ENCODE peak calls at places on chromosomes 13 and 19, in four cellular contexts. C, K, J and B are unnamed samples.

GRCh38 chr13:26784704-26785639 is 24.4 kb upstream of the GPR12 start:
- DNase-seq in J (no peak), C (no peak), K (no peak), B (no peak)

GRCh38 chr19:30212574-30212973 is 159.6 kb upstream of the ZNF536 start:
- DNase-seq in J (no peak), C (no peak), K (no peak), B (no peak)

GRCh38 chr13:40446365-40446764 is 220.1 kb downstream of the FOXO1 start:
- DNase-seq in C (no peak), K (no peak), J (no peak), B (no peak)

GRCh38 chr13:57409121-57409520 is 222.4 kb upstream of the PCDH17 start:
- DNase-seq in J (peak), C (no peak), K (no peak), B (no peak)

GRCh38 chr13:90276208-90276607 is 1071.3 kb upstream of the MIR17HG start:
- DNase-seq in K (no peak), J (no peak), C (no peak), B (no peak)

GRCh38 chr13:44116562-44117315 is 237.0 kb downstream of the LACC1 start:
- DNase-seq in K (no peak), C (no peak), J (no peak), B (no peak)

GRCh38 chr19:17775245-17775927 is 19.6 kb upstream of the B3GNT3 start:
- DNase-seq in K (no peak), C (peak), J (no peak), B (no peak)

GRCh38 chr19:38739440-38740251 is 4.6 kb downstream of the CAPN12 start:
- DNase-seq in C (no peak), K (no peak), J (no peak), B (no peak)

GRCh38 chr19:42487025-42487797 is 41.1 kb downstream of the CEACAM1 start:
- DNase-seq in C (no peak), J (no peak), K (no peak), B (no peak)

GRCh38 chr19:31285744-31286143 is 63.5 kb downstream of the TSHZ3 start:
- DNase-seq in K (no peak), J (no peak), C (no peak), B (no peak)

GRCh38 chr13:28805193-28805819 is 14.8 kb upstream of the MTUS2 start:
- DNase-seq in K (no peak), C (no peak), J (no peak), B (no peak)

GRCh38 chr19:18915639-18916038 is 3.5 kb downstream of the COPE start:
- DNase-seq in C (no peak), K (no peak), J (peak), B (no peak)

GRCh38 chr19:40444181-40445005 is at the start of gene SERTAD3:
- DNase-seq in J (peak), K (peak), C (peak), B (no peak)

GRCh38 chr13:42040730-42041016 is 7.8 kb upstream of the DGKH start:
- DNase-seq in K (peak), C (no peak), J (no peak), B (no peak)

GRCh38 chr19:33815410-33816340 is 19.0 kb downstream of the KCTD15 start:
- DNase-seq in J (no peak), C (no peak), K (no peak), B (no peak)

GRCh38 chr13:21849323-21849722 is 178.4 kb downstream of the FGF9 start:
- DNase-seq in J (no peak), K (peak), C (peak), B (no peak)

GRCh38 chr19:42303101-42303464 is 659 bp upstream of the PAFAH1B3 start:
- DNase-seq in C (no peak), J (no peak), K (no peak), B (no peak)

GRCh38 chr19:53606031-53606430 is 25.8 kb upstream of the DPRX start:
- DNase-seq in J (no peak), C (no peak), K (no peak), B (no peak)